ENCODE peak calls at places on chromosomes 6 and 20, in nine cellular contexts. One of them, this sample, is unnamed.

GRCh38 chr6:170284866-170285469 is 5.9 kb downstream of the DLL1 start:
- DNase-seq in heart left ventricle: no peak
- DNase-seq in lower lobe of right lung: no peak
- DNase-seq in hepatocyte: no peak
- DNase-seq in testis: peak
- DNase-seq in endothelial cell: no peak
- DNase-seq in upper lobe of left lung: no peak
- DNase-seq in glutamatergic neuron: no peak
- DNase-seq in neural crest cell: no peak
- DNase-seq in this sample: no peak

GRCh38 chr20:14937021-14937420 is 599.6 kb upstream of the FLRT3 start:
- DNase-seq in heart left ventricle: no peak
- DNase-seq in lower lobe of right lung: no peak
- DNase-seq in hepatocyte: no peak
- DNase-seq in testis: no peak
- DNase-seq in endothelial cell: no peak
- DNase-seq in upper lobe of left lung: no peak
- DNase-seq in glutamatergic neuron: no peak
- DNase-seq in neural crest cell: no peak
- DNase-seq in this sample: no peak

GRCh38 chr6:110446405-110446804 is 30.0 kb downstream of the SLC22A16 start:
- DNase-seq in heart left ventricle: no peak
- DNase-seq in lower lobe of right lung: no peak
- DNase-seq in hepatocyte: no peak
- DNase-seq in testis: no peak
- DNase-seq in endothelial cell: no peak
- DNase-seq in upper lobe of left lung: no peak
- DNase-seq in glutamatergic neuron: no peak
- DNase-seq in neural crest cell: no peak
- DNase-seq in this sample: no peak

GRCh38 chr6:119443993-119444641 is 94.6 kb upstream of the MAN1A1 start:
- DNase-seq in heart left ventricle: no peak
- DNase-seq in lower lobe of right lung: no peak
- DNase-seq in hepatocyte: no peak
- DNase-seq in testis: no peak
- DNase-seq in endothelial cell: no peak
- DNase-seq in upper lobe of left lung: no peak
- DNase-seq in glutamatergic neuron: no peak
- DNase-seq in neural crest cell: no peak
- DNase-seq in this sample: no peak

GRCh38 chr6:25966707-25967106 is 4.1 kb downstream of the TRIM38 start:
- DNase-seq in heart left ventricle: no peak
- DNase-seq in lower lobe of right lung: no peak
- DNase-seq in hepatocyte: no peak
- DNase-seq in testis: no peak
- DNase-seq in endothelial cell: no peak
- DNase-seq in upper lobe of left lung: peak
- DNase-seq in glutamatergic neuron: no peak
- DNase-seq in neural crest cell: no peak
- DNase-seq in this sample: no peak

GRCh38 chr6:130760006-130760405 is 67.2 kb upstream of the SMLR1 start:
- DNase-seq in heart left ventricle: no peak
- DNase-seq in lower lobe of right lung: no peak
- DNase-seq in hepatocyte: peak
- DNase-seq in testis: peak
- DNase-seq in endothelial cell: peak
- DNase-seq in upper lobe of left lung: no peak
- DNase-seq in glutamatergic neuron: peak
- DNase-seq in neural crest cell: peak
- DNase-seq in this sample: no peak

GRCh38 chr6:117653949-117654348 is 21.3 kb upstream of the NUS1 start:
- DNase-seq in heart left ventricle: no peak
- DNase-seq in lower lobe of right lung: no peak
- DNase-seq in hepatocyte: no peak
- DNase-seq in testis: no peak
- DNase-seq in endothelial cell: no peak
- DNase-seq in upper lobe of left lung: no peak
- DNase-seq in glutamatergic neuron: no peak
- DNase-seq in neural crest cell: no peak
- DNase-seq in this sample: no peak

GRCh38 chr6:26199773-26200728 is 112.8 kb downstream of the HFE start:
- DNase-seq in heart left ventricle: no peak
- DNase-seq in lower lobe of right lung: peak
- DNase-seq in hepatocyte: peak
- DNase-seq in testis: no peak
- DNase-seq in endothelial cell: peak
- DNase-seq in upper lobe of left lung: peak
- DNase-seq in glutamatergic neuron: peak
- DNase-seq in neural crest cell: no peak
- DNase-seq in this sample: no peak

GRCh38 chr6:3293271-3294155 is 34.8 kb downstream of the PSMG4 start:
- DNase-seq in heart left ventricle: no peak
- DNase-seq in lower lobe of right lung: no peak
- DNase-seq in hepatocyte: no peak
- DNase-seq in testis: no peak
- DNase-seq in endothelial cell: no peak
- DNase-seq in upper lobe of left lung: no peak
- DNase-seq in glutamatergic neuron: peak
- DNase-seq in neural crest cell: no peak
- DNase-seq in this sample: no peak

GRCh38 chr6:3294396-3294795 is 35.6 kb downstream of the PSMG4 start:
- DNase-seq in heart left ventricle: no peak
- DNase-seq in lower lobe of right lung: no peak
- DNase-seq in hepatocyte: no peak
- DNase-seq in testis: no peak
- DNase-seq in endothelial cell: no peak
- DNase-seq in upper lobe of left lung: no peak
- DNase-seq in glutamatergic neuron: peak
- DNase-seq in neural crest cell: no peak
- DNase-seq in this sample: no peak

GRCh38 chr6:3296113-3296512 is 37.4 kb downstream of the PSMG4 start:
- DNase-seq in heart left ventricle: no peak
- DNase-seq in lower lobe of right lung: no peak
- DNase-seq in hepatocyte: no peak
- DNase-seq in testis: no peak
- DNase-seq in endothelial cell: no peak
- DNase-seq in upper lobe of left lung: no peak
- DNase-seq in glutamatergic neuron: peak
- DNase-seq in neural crest cell: no peak
- DNase-seq in this sample: no peak

GRCh38 chr6:3296537-3297453 is 38.0 kb downstream of the PSMG4 start:
- DNase-seq in heart left ventricle: no peak
- DNase-seq in lower lobe of right lung: no peak
- DNase-seq in hepatocyte: no peak
- DNase-seq in testis: no peak
- DNase-seq in endothelial cell: no peak
- DNase-seq in upper lobe of left lung: no peak
- DNase-seq in glutamatergic neuron: peak
- DNase-seq in neural crest cell: no peak
- DNase-seq in this sample: no peak

DNA sequence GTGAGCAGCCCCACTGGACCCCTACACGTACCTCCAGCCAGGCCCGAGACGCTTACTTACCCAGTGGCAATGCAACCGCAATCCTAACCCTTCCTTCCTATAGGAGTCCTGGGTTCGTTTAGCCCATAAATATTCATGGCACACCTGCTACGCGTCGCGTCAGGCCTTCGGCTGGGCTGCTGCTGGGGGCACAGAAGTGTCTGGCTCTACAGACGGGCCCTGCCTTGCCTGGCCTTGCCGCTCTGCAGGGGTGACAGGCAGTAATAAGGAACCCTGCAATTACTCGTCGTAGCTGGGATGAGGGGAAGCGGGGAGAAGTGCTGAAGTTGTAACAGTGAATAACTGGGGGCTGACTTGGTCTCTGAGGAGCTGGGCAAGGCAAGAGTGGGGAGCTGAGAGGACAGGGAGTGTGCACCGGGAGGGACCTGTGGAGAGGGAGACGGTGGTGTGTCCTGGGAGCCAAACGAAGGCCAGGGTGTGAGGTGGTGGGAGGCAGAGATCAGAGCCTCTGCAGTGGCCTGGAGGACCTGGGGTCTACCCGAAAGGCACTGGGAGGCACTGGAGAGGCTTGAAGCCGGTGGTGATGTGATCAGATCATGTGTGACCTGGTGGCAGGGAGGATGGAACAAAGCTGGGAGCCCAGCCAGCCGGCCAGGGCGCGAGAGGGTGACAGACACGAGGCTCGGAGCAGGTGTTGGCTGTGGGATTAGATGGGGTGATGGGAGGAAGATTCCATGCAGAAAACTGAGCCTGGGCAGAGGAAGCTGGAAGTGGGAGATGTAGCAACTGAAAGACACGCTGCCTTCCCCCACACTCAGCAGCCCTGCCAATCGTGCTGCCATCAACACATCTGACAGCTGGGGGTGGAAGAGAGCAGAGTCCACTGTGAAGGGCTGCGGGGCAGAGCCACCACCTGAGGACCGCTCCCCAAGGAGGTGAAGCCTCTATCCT is 36.4 kb downstream of the PSMG4 start:
- DNase-seq in heart left ventricle: no peak
- DNase-seq in lower lobe of right lung: no peak
- DNase-seq in hepatocyte: peak
- DNase-seq in testis: no peak
- DNase-seq in endothelial cell: no peak
- DNase-seq in upper lobe of left lung: no peak
- DNase-seq in glutamatergic neuron: peak
- DNase-seq in neural crest cell: no peak
- DNase-seq in this sample: no peak
- TF ChIP-seq CTCF in heart left ventricle: no peak
- TF ChIP-seq CTCF in lower lobe of right lung: no peak
- TF ChIP-seq CTCF in hepatocyte: peak
- TF ChIP-seq CTCF in testis: no peak
- TF ChIP-seq CTCF in endothelial cell: no peak
- TF ChIP-seq CTCF in upper lobe of left lung: no peak
- TF ChIP-seq CTCF in glutamatergic neuron: no peak
- TF ChIP-seq CTCF in neural crest cell: peak
- TF ChIP-seq CTCF in this sample: no peak

GRCh38 chr6:31575335-31575901 is at the start of gene TNF:
- DNase-seq in heart left ventricle: peak
- DNase-seq in lower lobe of right lung: peak
- DNase-seq in hepatocyte: no peak
- DNase-seq in testis: peak
- DNase-seq in endothelial cell: no peak
- DNase-seq in upper lobe of left lung: no peak
- DNase-seq in glutamatergic neuron: no peak
- DNase-seq in neural crest cell: no peak
- DNase-seq in this sample: no peak

GRCh38 chr6:31575952-31576684 is 753 bp downstream of the TNF start:
- DNase-seq in heart left ventricle: no peak
- DNase-seq in lower lobe of right lung: no peak
- DNase-seq in hepatocyte: no peak
- DNase-seq in testis: no peak
- DNase-seq in endothelial cell: no peak
- DNase-seq in upper lobe of left lung: no peak
- DNase-seq in glutamatergic neuron: no peak
- DNase-seq in neural crest cell: no peak
- DNase-seq in this sample: no peak

GRCh38 chr6:31572041-31572911 is at the start of gene LTA:
- DNase-seq in heart left ventricle: no peak
- DNase-seq in lower lobe of right lung: no peak
- DNase-seq in hepatocyte: no peak
- DNase-seq in testis: no peak
- DNase-seq in endothelial cell: no peak
- DNase-seq in upper lobe of left lung: peak
- DNase-seq in glutamatergic neuron: no peak
- DNase-seq in neural crest cell: no peak
- DNase-seq in this sample: no peak

GRCh38 chr6:31573239-31574105 is 1.4 kb downstream of the LTA start:
- DNase-seq in heart left ventricle: no peak
- DNase-seq in lower lobe of right lung: no peak
- DNase-seq in hepatocyte: no peak
- DNase-seq in testis: no peak
- DNase-seq in endothelial cell: no peak
- DNase-seq in upper lobe of left lung: no peak
- DNase-seq in glutamatergic neuron: no peak
- DNase-seq in neural crest cell: no peak
- DNase-seq in this sample: no peak

GRCh38 chr6:31574106-31575061 is 981 bp upstream of the TNF start:
- DNase-seq in heart left ventricle: no peak
- DNase-seq in lower lobe of right lung: no peak
- DNase-seq in hepatocyte: no peak
- DNase-seq in testis: no peak
- DNase-seq in endothelial cell: no peak
- DNase-seq in upper lobe of left lung: no peak
- DNase-seq in glutamatergic neuron: no peak
- DNase-seq in neural crest cell: no peak
- DNase-seq in this sample: no peak
- TF ChIP-seq CTCF in heart left ventricle: no peak
- TF ChIP-seq CTCF in lower lobe of right lung: no peak
- TF ChIP-seq CTCF in hepatocyte: no peak
- TF ChIP-seq CTCF in testis: no peak
- TF ChIP-seq CTCF in endothelial cell: no peak
- TF ChIP-seq CTCF in upper lobe of left lung: no peak
- TF ChIP-seq CTCF in glutamatergic neuron: no peak
- TF ChIP-seq CTCF in neural crest cell: no peak
- TF ChIP-seq CTCF in this sample: no peak

DNA sequence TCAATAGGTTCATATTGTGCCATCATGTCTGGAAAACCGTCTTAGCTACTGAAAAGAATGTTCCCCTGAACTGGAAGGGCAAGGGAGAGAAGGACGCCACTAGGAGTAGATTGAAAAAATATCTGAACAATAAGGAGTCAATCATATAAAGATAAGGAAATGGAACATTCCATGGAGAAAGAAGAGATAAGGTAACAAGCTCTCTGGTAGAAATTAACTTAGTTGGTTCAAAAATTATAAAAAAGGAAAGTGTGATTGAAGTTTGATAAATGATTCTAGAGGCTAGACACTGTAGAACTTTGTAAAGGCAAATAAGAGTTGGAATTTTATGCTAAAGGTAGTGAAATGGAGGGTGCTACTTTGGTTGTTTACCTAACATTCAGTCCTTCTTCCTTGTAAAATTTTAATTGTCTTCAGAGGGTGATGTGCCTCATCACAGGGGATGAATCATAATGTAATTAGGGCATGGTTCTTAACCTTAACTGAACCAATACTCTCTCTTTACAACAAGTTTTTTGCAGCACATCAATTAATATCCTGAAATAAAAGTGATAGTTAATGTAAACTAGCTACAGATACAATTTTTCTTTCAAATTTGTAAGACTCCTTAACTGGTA is 135.5 kb downstream of the GPX5 start:
- DNase-seq in heart left ventricle: no peak
- DNase-seq in lower lobe of right lung: no peak
- DNase-seq in hepatocyte: no peak
- DNase-seq in testis: no peak
- DNase-seq in endothelial cell: no peak
- DNase-seq in upper lobe of left lung: no peak
- DNase-seq in glutamatergic neuron: no peak
- DNase-seq in neural crest cell: no peak
- DNase-seq in this sample: no peak
- TF ChIP-seq CTCF in heart left ventricle: no peak
- TF ChIP-seq CTCF in lower lobe of right lung: no peak
- TF ChIP-seq CTCF in hepatocyte: no peak
- TF ChIP-seq CTCF in testis: no peak
- TF ChIP-seq CTCF in endothelial cell: no peak
- TF ChIP-seq CTCF in upper lobe of left lung: no peak
- TF ChIP-seq CTCF in glutamatergic neuron: no peak
- TF ChIP-seq CTCF in neural crest cell: no peak
- TF ChIP-seq CTCF in this sample: no peak

GRCh38 chr20:37527638-37528441 is at the start of gene BLCAP:
- DNase-seq in heart left ventricle: peak
- DNase-seq in lower lobe of right lung: peak
- DNase-seq in hepatocyte: peak
- DNase-seq in testis: peak
- DNase-seq in endothelial cell: peak
- DNase-seq in upper lobe of left lung: peak
- DNase-seq in glutamatergic neuron: peak
- DNase-seq in neural crest cell: peak
- DNase-seq in this sample: peak

GRCh38 chr20:37528442-37529213 is 952 bp upstream of the BLCAP start:
- DNase-seq in heart left ventricle: peak
- DNase-seq in lower lobe of right lung: no peak
- DNase-seq in hepatocyte: no peak
- DNase-seq in testis: peak
- DNase-seq in endothelial cell: no peak
- DNase-seq in upper lobe of left lung: no peak
- DNase-seq in glutamatergic neuron: no peak
- DNase-seq in neural crest cell: no peak
- DNase-seq in this sample: no peak

GRCh38 chr20:37529968-37530600 is 2.4 kb upstream of the BLCAP start:
- DNase-seq in heart left ventricle: no peak
- DNase-seq in lower lobe of right lung: no peak
- DNase-seq in hepatocyte: no peak
- DNase-seq in testis: peak
- DNase-seq in endothelial cell: no peak
- DNase-seq in upper lobe of left lung: no peak
- DNase-seq in glutamatergic neuron: no peak
- DNase-seq in neural crest cell: no peak
- DNase-seq in this sample: no peak

GRCh38 chr20:37530696-37531095 is 3.0 kb upstream of the BLCAP start:
- DNase-seq in heart left ventricle: no peak
- DNase-seq in lower lobe of right lung: no peak
- DNase-seq in hepatocyte: no peak
- DNase-seq in testis: peak
- DNase-seq in endothelial cell: no peak
- DNase-seq in upper lobe of left lung: no peak
- DNase-seq in glutamatergic neuron: no peak
- DNase-seq in neural crest cell: no peak
- DNase-seq in this sample: no peak

GRCh38 chr20:37529214-37529967 is 1.7 kb upstream of the BLCAP start:
- DNase-seq in heart left ventricle: no peak
- DNase-seq in lower lobe of right lung: no peak
- DNase-seq in hepatocyte: no peak
- DNase-seq in testis: peak
- DNase-seq in endothelial cell: no peak
- DNase-seq in upper lobe of left lung: no peak
- DNase-seq in glutamatergic neuron: no peak
- DNase-seq in neural crest cell: no peak
- DNase-seq in this sample: no peak
- TF ChIP-seq CTCF in heart left ventricle: no peak
- TF ChIP-seq CTCF in lower lobe of right lung: no peak
- TF ChIP-seq CTCF in hepatocyte: no peak
- TF ChIP-seq CTCF in testis: no peak
- TF ChIP-seq CTCF in endothelial cell: no peak
- TF ChIP-seq CTCF in upper lobe of left lung: no peak
- TF ChIP-seq CTCF in glutamatergic neuron: no peak
- TF ChIP-seq CTCF in neural crest cell: no peak
- TF ChIP-seq CTCF in this sample: no peak